ENCODE peak calls at places on chromosomes 16 and 17, in five cellular contexts. C, Y, J, V and K are unnamed samples.

GRCh38 chr16:14300631-14301149 is 229.6 kb downstream of the MRTFB start:
- DNase-seq in Y (no peak), V (peak), J (peak), C (no peak), K (peak)

GRCh38 chr16:29290631-29291247 is 115.8 kb downstream of the NPIPB11 start:
- DNase-seq in Y (no peak), J (peak), V (peak), C (peak), K (peak)

GRCh38 chr17:65662166-65662565 is 100.7 kb upstream of the AXIN2 start:
- DNase-seq in Y (no peak), V (no peak), C (no peak), J (no peak), K (no peak)

GRCh38 chr16:49835116-49835880 is 20.6 kb downstream of the ZNF423 start:
- DNase-seq in Y (no peak), J (no peak), V (no peak), C (no peak), K (no peak)

GRCh38 chr17:40548982-40549680 is 16.1 kb downstream of the CCR7 start:
- DNase-seq in V (peak), Y (no peak), J (no peak), C (no peak), K (no peak)

GRCh38 chr16:81565633-81566032 is 121.0 kb downstream of the CMIP start:
- DNase-seq in V (no peak), J (no peak), C (no peak), Y (no peak), K (no peak)

GRCh38 chr16:76816475-76816874 is 374.5 kb upstream of the MON1B start:
- DNase-seq in Y (no peak), J (no peak), C (no peak), V (no peak), K (no peak)

GRCh38 chr16:2190002-2190658 is 6.3 kb downstream of the CASKIN1 start:
- DNase-seq in C (no peak), J (no peak), Y (no peak), V (peak), K (no peak)

GRCh38 chr17:61323015-61323379 is 76.6 kb upstream of the TBX2 start:
- DNase-seq in Y (no peak), C (no peak), V (no peak), J (no peak), K (no peak)

GRCh38 chr17:76005263-76006149 is 4.9 kb downstream of the CDK3 start:
- DNase-seq in Y (peak), C (peak), V (peak), J (peak), K (peak)

GRCh38 chr17:64343071-64343774 is 47.4 kb downstream of the PECAM1 start:
- DNase-seq in V (no peak), J (no peak), C (no peak), Y (no peak), K (no peak)

GRCh38 chr17:62319846-62320245 is 60.5 kb upstream of the EFCAB3 start:
- DNase-seq in J (no peak), V (no peak), C (no peak), Y (no peak), K (no peak)

GRCh38 chr17:29572691-29573557 is 4.4 kb downstream of the TP53I13 start:
- DNase-seq in C (peak), J (peak), Y (peak), V (no peak), K (no peak)

GRCh38 chr17:13562271-13562800 is 39.4 kb downstream of the HS3ST3A1 start:
- DNase-seq in C (no peak), Y (no peak), V (no peak), J (peak), K (no peak)

GRCh38 chr16:56617212-56618085 is 8.1 kb upstream of the MT1E start:
- DNase-seq in V (no peak), J (no peak), Y (no peak), C (peak), K (no peak)

GRCh38 chr17:8859804-8860430 is 7.6 kb downstream of the PIK3R6 start:
- DNase-seq in V (no peak), J (no peak), Y (no peak), C (no peak), K (no peak)

GRCh38 chr16:89037261-89038152 is 56.1 kb upstream of the ACSF3 start:
- DNase-seq in C (peak), Y (no peak), V (no peak), J (peak), K (no peak)

GRCh38 chr16:49739381-49739780 is 116.5 kb downstream of the ZNF423 start:
- DNase-seq in V (no peak), C (peak), Y (no peak), J (peak), K (no peak)

GRCh38 chr17:66713533-66714042 is 121.3 kb upstream of the CACNG5 start:
- DNase-seq in Y (no peak), V (no peak), C (no peak), J (no peak), K (no peak)

GRCh38 chr16:4111748-4112696 is 4.2 kb downstream of the ADCY9 start:
- DNase-seq in Y (no peak), C (no peak), J (no peak), V (peak), K (no peak)

GRCh38 chr17:40535438-40535837 is 29.8 kb downstream of the CCR7 start:
- DNase-seq in J (no peak), Y (no peak), C (no peak), V (no peak), K (no peak)

GRCh38 chr16:79902351-79902750 is 301.8 kb upstream of the MAF start:
- DNase-seq in J (no peak), C (no peak), V (no peak), Y (no peak), K (no peak)

GRCh38 chr17:18064053-18064452 is 23.7 kb upstream of the DRG2 start:
- DNase-seq in C (no peak), Y (no peak), J (no peak), V (no peak), K (no peak)

GRCh38 chr16:50583211-50583610 is 35.0 kb downstream of the NKD1 start:
- DNase-seq in Y (no peak), V (no peak), J (no peak), C (no peak), K (no peak)

GRCh38 chr16:88084881-88085280 is 133.6 kb downstream of the BANP start:
- DNase-seq in C (no peak), V (no peak), Y (no peak), J (no peak), K (no peak)

GRCh38 chr17:45022288-45022648 is 29.2 kb downstream of the DCAKD start:
- DNase-seq in J (no peak), V (no peak), Y (no peak), C (no peak), K (no peak)

GRCh38 chr16:29982560-29983419 is 9.1 kb downstream of the TAOK2 start:
- DNase-seq in Y (no peak), V (no peak), J (no peak), C (no peak), K (no peak)

DNA sequence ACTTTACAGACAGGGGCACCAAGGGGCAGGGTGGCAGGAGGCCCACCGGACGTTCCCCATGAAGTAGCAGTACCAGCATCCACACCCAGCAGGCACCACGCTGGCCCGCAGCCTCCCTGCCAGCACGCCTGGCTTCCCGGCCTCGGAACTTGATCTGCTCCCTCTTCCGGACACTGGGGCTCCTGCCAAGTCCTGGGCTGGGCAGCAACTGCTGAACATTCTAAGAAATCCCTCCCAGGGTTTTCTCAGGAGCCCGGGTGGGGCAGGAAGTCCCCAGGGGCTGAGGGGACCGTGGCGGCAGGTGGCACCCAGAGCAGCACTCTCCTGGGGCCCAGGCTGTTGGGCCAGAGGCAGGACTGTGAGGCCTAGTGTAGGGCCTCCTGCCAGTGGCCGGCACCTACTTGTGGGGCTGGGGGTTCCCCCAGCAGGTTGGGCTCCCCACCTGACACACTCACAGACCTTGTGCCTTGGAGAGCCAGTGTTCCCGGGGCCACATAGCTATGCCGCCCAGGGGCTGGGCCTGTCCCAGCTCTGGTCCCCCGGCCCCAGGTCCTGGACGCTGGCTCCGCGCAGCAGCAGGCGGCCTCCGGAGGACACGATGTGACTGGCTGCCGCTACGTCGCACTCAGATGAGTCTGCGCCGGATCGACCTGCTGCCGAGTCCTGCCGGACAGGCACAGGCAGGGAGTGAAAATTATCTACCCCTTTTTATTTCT is 86.2 kb upstream of the CBX4 start:
- DNase-seq in Y (no peak), J (no peak), C (no peak), V (no peak), K (no peak)
- TF ChIP-seq POLR2A in Y (no peak), J (no peak), C (no peak), V (no peak), K (no peak)

GRCh38 chr16:84841787-84842300 is 22.1 kb downstream of the CRISPLD2 start:
- DNase-seq in J (no peak), Y (no peak), V (no peak), C (peak), K (no peak)

GRCh38 chr16:84844561-84845495 is 25.0 kb downstream of the CRISPLD2 start:
- DNase-seq in Y (no peak), C (peak), J (no peak), V (no peak), K (peak)

GRCh38 chr16:84842516-84843148 is 22.8 kb downstream of the CRISPLD2 start:
- DNase-seq in J (no peak), Y (no peak), V (no peak), C (no peak), K (no peak)

GRCh38 chr16:84844049-84844350 is 24.2 kb downstream of the CRISPLD2 start:
- DNase-seq in V (no peak), C (no peak), J (no peak), Y (no peak), K (no peak)

DNA sequence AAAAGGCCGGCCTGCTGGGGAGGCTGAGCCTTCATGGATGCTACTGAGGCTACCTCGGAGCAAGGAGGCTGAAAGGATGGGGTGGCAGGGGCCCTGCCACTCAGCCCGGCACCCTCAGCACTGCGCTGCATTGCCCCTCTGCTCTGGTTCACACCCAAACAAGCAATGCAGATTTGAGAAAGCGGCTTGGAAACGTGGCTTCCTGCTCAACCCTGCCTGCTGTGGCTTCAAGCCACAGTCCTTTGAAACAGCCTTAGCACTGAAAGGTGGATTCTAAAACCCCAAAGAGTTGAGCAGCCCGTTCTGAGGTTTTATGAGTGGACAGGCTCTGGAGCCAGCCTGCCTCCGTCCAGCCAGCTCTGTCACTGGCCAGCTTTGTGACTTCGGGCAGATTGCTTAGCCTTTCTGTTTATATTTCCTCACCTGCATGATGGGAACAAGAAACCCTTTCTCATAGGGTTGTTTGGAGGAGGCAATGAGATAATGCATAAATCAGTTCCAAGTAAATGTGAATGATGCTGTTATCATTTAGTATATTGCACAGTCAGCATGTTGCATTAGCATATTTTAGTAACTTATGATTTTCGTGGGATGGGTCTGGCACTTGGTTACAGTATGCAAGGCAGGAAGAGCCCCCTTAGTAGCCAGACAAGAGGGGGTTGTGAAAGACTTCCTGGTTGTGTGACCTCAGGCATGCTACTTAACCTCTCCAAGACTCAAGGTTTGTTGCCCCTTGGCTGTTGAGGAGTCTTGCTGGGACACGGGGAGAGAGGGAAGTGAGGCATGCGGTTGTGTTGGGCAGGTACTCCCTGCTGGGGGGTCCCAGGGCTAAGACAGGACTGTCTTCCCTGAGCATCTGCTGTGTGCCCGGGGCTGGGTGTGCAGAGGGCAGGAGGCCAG is 23.6 kb downstream of the CRISPLD2 start:
- DNase-seq in Y (no peak), C (no peak), V (no peak), J (no peak), K (no peak)
- TF ChIP-seq TAF1 in Y (no peak), C (no peak), V (no peak), J (no peak), K (no peak)

GRCh38 chr17:82244413-82245140 is 15.7 kb downstream of the SLC16A3 start:
- DNase-seq in Y (no peak), V (no peak), J (peak), C (no peak), K (no peak)
- TF ChIP-seq POLR2A in Y (no peak), V (no peak), J (no peak), C (no peak), K (no peak)

GRCh38 chr17:77422104-77422782 is 281.5 kb downstream of the SEC14L1 start:
- DNase-seq in Y (no peak), J (no peak), V (no peak), C (no peak), K (no peak)

GRCh38 chr17:77419547-77420475 is 279.0 kb downstream of the SEC14L1 start:
- DNase-seq in C (peak), V (peak), Y (no peak), J (peak), K (no peak)

GRCh38 chr17:77421635-77421982 is 280.8 kb downstream of the SEC14L1 start:
- DNase-seq in C (no peak), J (no peak), Y (no peak), V (no peak), K (no peak)

GRCh38 chr17:77420476-77420803 is 279.7 kb downstream of the SEC14L1 start:
- DNase-seq in J (no peak), Y (no peak), C (no peak), V (no peak), K (no peak)

GRCh38 chr17:77420804-77421634 is 280.2 kb downstream of the SEC14L1 start:
- DNase-seq in Y (no peak), J (peak), C (peak), V (no peak), K (no peak)
- TF ChIP-seq TAF1 in Y (no peak), J (no peak), C (peak), V (no peak), K (no peak)

GRCh38 chr16:72311426-72311825 is 139.5 kb upstream of the PMFBP1 start:
- DNase-seq in J (no peak), V (no peak), C (no peak), Y (no peak), K (no peak)
- TF ChIP-seq POLR2A in J (no peak), V (no peak), C (no peak), Y (no peak), K (no peak)

GRCh38 chr17:378068-378467 is 25.5 kb upstream of the RPH3AL start:
- DNase-seq in Y (no peak), J (no peak), C (no peak), V (no peak), K (no peak)

GRCh38 chr17:379531-380200 is 27.1 kb upstream of the RPH3AL start:
- DNase-seq in Y (no peak), C (no peak), V (no peak), J (no peak), K (no peak)

GRCh38 chr17:372157-373152 is 19.8 kb upstream of the RPH3AL start:
- DNase-seq in J (no peak), Y (no peak), C (no peak), V (no peak), K (no peak)

GRCh38 chr17:373616-374225 is 21.1 kb upstream of the RPH3AL start:
- DNase-seq in Y (no peak), C (no peak), V (no peak), J (no peak), K (no peak)

DNA sequence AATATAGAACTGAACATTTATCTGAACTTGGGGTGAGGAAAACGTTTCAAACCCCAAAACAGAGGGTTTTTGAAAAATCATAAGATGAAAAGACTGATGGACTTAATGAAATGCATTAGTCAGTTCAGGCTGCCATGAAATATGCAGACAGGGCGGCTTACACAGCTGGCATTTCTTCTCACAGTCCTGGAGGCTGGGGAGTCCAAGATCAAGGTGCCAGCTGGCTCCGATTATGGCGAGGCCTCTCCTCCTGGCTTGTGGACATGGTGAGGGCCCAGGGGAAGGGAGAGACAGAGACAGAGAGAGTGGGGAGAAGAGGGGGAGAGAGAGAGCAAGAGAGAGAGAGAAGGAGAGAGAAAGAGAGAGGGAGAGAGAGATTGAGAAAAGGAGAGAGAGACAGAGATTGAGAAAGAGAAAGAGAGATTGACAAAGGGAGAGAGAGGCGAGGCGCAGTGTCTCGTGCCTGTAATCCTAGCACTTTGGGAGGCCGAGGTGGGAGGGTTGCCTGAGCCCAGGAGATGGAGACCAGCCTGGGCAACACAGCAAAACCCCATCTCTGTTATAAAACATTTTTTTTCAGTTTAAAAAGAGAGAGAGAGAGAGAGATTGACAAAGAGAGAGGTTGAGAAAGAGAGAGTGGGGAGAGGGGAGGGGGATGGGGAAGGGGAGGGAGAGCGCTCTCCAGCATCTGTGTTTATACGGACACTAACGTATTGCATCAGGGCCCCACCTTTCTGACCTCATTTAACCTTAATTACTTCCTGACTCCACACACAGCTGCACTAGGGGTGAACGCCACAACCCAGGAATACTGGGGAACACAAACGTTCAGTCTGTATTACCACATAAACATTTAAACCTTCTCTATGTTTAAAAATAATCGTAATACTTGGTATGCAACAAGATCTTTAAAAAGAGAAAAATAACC is 24.6 kb upstream of the RPH3AL start:
- DNase-seq in C (no peak), Y (no peak), V (no peak), J (no peak), K (no peak)
- TF ChIP-seq TAF1 in C (no peak), Y (no peak), V (no peak), J (no peak), K (no peak)

GRCh38 chr17:55264640-55265298 is at the start of gene HLF:
- DNase-seq in C (peak), Y (peak), J (peak), V (peak), K (peak)
- TF ChIP-seq POLR2A in C (no peak), Y (no peak), J (no peak), V (peak), K (no peak)